ENCODE peak calls at places on chromosomes 7 and 10, in ten cellular contexts. I is fibroblast of lung, K is left ventricle myocardium inferior, C is cardiac muscle cell, S is brain microvascular endothelial cell, X is PC-9, U is body of pancreas, T is neuronal stem cell, G is pancreas, O is mammary epithelial cell. A is an unnamed sample.

GRCh38 chr10:106571216-106571954 is 593.1 kb downstream of the SORCS1 start:
- DNase-seq in I (peak; percentile 62), K (no peak), C (peak; percentile 42), S (peak; percentile 11), X (no peak), U (no peak), T (peak; percentile 5), G (no peak), O (peak; percentile 57), A (no peak)

GRCh38 chr10:130234171-130234965 is 98.2 kb downstream of the GLRX3 start:
- DNase-seq in I (no peak), K (no peak), C (no peak), S (no peak), X (no peak), U (no peak), T (no peak), G (no peak), O (no peak), A (no peak)

GRCh38 chr7:55086413-55087201 is 67.8 kb downstream of the EGFR start:
- DNase-seq in I (peak; percentile 88), K (no peak), C (no peak), S (peak; percentile 84), X (peak; percentile 65), U (peak; percentile 63), T (no peak), G (peak; percentile 69), O (peak; percentile 69), A (no peak)

GRCh38 chr10:13521021-13521420 is 7.8 kb downstream of the BEND7 start:
- DNase-seq in I (no peak), K (no peak), C (no peak), S (no peak), X (no peak), U (no peak), T (no peak), G (no peak), O (no peak), A (no peak)

GRCh38 chr7:127678947-127679346 is 27.0 kb downstream of the SND1 start:
- DNase-seq in I (peak; percentile 49), K (no peak), C (no peak), S (peak; percentile 33), X (no peak), U (no peak), T (no peak), G (no peak), O (no peak), A (no peak)

GRCh38 chr10:22265839-22266537 is 48.2 kb upstream of the EBLN1 start:
- DNase-seq in I (no peak), K (no peak), C (no peak), S (no peak), X (no peak), U (no peak), T (no peak), G (no peak), O (no peak), A (no peak)

GRCh38 chr7:44979481-44980392 is 922 bp upstream of the MYO1G start:
- DNase-seq in I (peak; percentile 31), K (no peak), C (no peak), S (no peak), X (no peak), U (no peak), T (no peak), G (peak; percentile 30), O (no peak), A (no peak)

GRCh38 chr10:16777473-16778370 is 39.5 kb downstream of the RSU1 start:
- DNase-seq in I (peak; percentile 70), K (no peak), C (peak; percentile 77), S (peak; percentile 62), X (no peak), U (no peak), T (peak; percentile 64), G (no peak), O (peak; percentile 26), A (no peak)

GRCh38 chr7:142053988-142054387 is 57.5 kb upstream of the MGAM2 start:
- DNase-seq in I (no peak), K (no peak), C (no peak), S (peak; percentile 94), X (no peak), U (no peak), T (no peak), G (no peak), O (no peak), A (no peak)

DNA sequence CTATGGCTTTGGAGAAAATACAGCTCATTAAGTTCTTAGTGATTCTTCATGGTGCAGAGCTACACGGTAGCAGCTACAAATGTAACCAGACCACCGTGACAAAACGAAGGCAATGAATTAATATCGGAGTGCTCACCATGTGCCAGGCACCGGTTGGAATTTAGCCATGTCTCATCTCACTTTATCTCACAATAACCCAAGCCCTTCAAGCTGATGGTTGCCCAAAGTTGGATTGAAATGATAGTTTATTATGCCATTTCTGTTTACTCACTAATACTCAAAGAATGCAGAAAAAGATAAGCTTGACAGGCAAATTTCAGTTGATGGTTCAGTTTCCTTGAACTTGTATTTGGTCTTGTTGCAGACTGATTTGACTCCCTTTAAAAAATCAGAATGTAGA is 312.6 kb downstream of the SKIDA1 start:
- DNase-seq in I (no peak), K (no peak), C (no peak), S (no peak), X (no peak), U (no peak), T (no peak), G (no peak), O (no peak), A (no peak)
- H3K4me3 ChIP-seq in I (no peak overlapping the region), K (no peak overlapping the region), C (no peak overlapping the region), S (no peak overlapping the region), X (no peak overlapping the region), U (no peak overlapping the region), T (no peak overlapping the region), G (no peak overlapping the region), O (no peak overlapping the region), A (no peak overlapping the region)

GRCh38 chr10:69980672-69981071 is 72.0 kb upstream of the MACROH2A2 start:
- DNase-seq in I (no peak), K (no peak), C (no peak), S (no peak), X (no peak), U (no peak), T (no peak), G (no peak), O (no peak), A (no peak)

GRCh38 chr10:69974551-69975155 is 78.0 kb upstream of the MACROH2A2 start:
- DNase-seq in I (peak; percentile 70), K (no peak), C (peak; percentile 19), S (peak; percentile 70), X (no peak), U (no peak), T (no peak), G (no peak), O (no peak), A (no peak)

GRCh38 chr10:69979177-69979576 is 73.5 kb upstream of the MACROH2A2 start:
- DNase-seq in I (no peak), K (no peak), C (no peak), S (no peak), X (no peak), U (no peak), T (no peak), G (no peak), O (peak; percentile 23), A (no peak)

GRCh38 chr10:69973678-69974077 is 79.0 kb upstream of the MACROH2A2 start:
- DNase-seq in I (no peak), K (no peak), C (no peak), S (no peak), X (no peak), U (no peak), T (no peak), G (no peak), O (no peak), A (no peak)

DNA sequence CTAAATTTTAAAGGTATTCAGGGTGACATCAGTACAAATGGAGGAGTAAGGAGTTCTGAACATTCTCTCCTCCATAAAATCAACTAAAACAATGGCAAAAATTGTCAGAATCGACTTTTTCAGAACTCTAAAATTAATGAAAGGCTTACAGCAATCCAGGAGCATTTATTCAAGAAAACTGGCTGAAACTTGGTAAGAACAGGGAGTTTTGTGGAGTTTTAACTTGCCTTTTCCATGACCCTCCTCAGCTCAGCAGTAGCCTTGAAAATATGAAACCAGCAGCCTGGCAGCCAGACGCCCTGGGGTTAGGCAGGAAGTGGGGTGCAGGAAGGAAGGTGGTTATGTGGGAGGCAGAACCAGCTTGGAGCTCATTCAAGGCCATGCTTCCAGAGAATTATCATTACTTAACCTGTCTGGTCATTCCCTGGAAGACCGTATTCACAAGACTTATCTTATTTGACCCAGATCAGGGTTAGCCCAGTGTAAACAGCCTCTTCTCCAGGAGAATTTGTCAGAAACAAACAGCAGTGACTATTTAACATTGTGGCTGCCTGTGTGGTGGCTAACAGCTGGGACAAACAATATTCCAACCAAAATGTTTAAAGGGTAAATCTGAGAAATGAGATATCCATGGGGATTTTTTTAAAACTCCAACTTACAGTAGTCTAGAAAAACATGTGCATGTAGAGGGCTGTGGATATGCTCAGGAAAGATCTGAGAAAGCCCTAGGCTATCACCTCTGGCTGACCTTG is 75.7 kb upstream of the MACROH2A2 start:
- DNase-seq in I (no peak), K (no peak), C (no peak), S (no peak), X (no peak), U (no peak), T (no peak), G (no peak), O (peak; percentile 21), A (no peak)
- H3K27me3 ChIP-seq in I (peaks cover 17% of the 10 kb centered on the region), K (peaks cover 57% of the 10 kb centered on the region), C (no peaks in the 10 kb centered on the region), S (no peaks in the 10 kb centered on the region), X (peaks cover 45% of the 10 kb centered on the region), U (no peaks in the 10 kb centered on the region), T (no peaks in the 10 kb centered on the region), G (no peaks in the 10 kb centered on the region), O (no peaks in the 10 kb centered on the region), A (no peaks in the 10 kb centered on the region)

DNA sequence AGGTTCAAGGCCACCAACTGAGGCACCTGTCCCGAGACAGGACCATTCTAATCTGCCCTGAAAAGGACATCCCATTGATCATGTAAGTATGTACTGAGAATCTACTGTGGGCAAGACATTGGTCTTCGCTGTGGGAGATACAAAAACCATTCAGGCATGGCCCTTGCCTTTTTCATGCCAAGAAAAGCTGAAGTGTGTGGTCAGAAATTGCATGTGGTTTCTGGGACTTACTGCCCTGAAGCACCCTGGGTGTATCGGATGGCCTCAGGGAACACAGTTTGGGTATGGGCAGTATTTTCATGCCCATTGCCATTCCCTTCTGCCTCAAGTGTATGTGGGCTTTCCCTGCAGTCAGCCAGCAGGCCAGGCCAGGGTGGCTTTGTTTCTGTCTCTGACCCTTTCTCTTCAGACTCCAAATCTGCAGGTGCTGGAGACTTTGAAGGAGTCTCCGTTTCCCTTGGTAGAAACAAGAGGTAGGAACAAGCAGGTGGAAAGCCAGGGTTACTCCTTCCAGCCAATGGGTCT is 285.7 kb downstream of the ZEB1 start:
- DNase-seq in I (no peak), K (no peak), C (no peak), S (no peak), X (no peak), U (no peak), T (no peak), G (no peak), O (no peak), A (no peak)
- H3K4me3 ChIP-seq in I (no peak overlapping the region), K (no peak overlapping the region), C (no peak overlapping the region), S (no peak overlapping the region), X (no peak overlapping the region), U (no peak overlapping the region), T (no peak overlapping the region), G (no peak overlapping the region), O (no peak overlapping the region), A (no peak overlapping the region)

DNA sequence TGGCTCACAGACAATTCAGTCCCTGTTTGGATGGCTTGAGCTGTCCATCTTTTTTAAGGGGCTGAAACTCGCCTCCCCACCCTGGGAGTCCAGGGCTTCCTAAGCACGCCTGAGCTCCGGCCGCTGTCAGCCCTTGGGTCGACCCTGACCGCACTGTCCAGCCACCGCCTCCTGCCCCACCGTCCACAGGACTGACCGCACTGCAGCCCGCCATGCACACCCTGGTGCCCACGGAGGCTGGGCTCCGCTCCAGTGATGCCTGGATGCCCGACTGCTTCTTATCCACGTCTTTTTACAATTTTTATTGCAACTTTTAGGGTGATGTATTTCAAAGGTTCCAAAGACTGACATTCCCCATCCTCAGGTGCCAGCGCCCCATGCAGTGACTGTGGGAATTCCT is 39.4 kb upstream of the FOXL3 start:
- DNase-seq in I (no peak), K (no peak), C (no peak), S (no peak), X (no peak), U (no peak), T (no peak), G (no peak), O (no peak), A (no peak)
- H3K27me3 ChIP-seq in I (no peaks in the 10 kb centered on the region), K (no peaks in the 10 kb centered on the region), C (no peaks in the 10 kb centered on the region), S (no peaks in the 10 kb centered on the region), X (no peaks in the 10 kb centered on the region), U (no peaks in the 10 kb centered on the region), T (no peaks in the 10 kb centered on the region), G (no peaks in the 10 kb centered on the region), O (no peaks in the 10 kb centered on the region), A (no peaks in the 10 kb centered on the region)